ENCODE peak calls at places on chromosomes 2 and 18, in six cellular contexts. B, P, H, O, S and Q are unnamed samples.

GRCh38 chr2:135168119-135168872 is 116.2 kb downstream of the RAB3GAP1 start:
- DNase-seq in O (no peak), B (no peak), P (no peak), S (no peak), H (no peak), Q (no peak)

GRCh38 chr2:98565286-98565860 is 42.9 kb downstream of the COA5 start:
- DNase-seq in B (no peak), O (no peak), H (no peak), P (no peak), S (no peak), Q (no peak)

GRCh38 chr2:217142649-217143266 is 282.9 kb upstream of the TNP1 start:
- DNase-seq in H (no peak), P (peak; percentile 59), B (no peak), O (peak; percentile 15), S (peak; percentile 29), Q (no peak)

GRCh38 chr18:77066689-77067088 is 65.9 kb downstream of the MBP start:
- DNase-seq in P (no peak), B (no peak), H (no peak), O (no peak), S (no peak), Q (no peak)

GRCh38 chr2:206824993-206825392 is 59.6 kb downstream of the FASTKD2 start:
- DNase-seq in P (no peak), S (peak; percentile 88), B (no peak), H (no peak), O (no peak), Q (no peak)

GRCh38 chr2:161020437-161020836 is 139.8 kb upstream of the TANK start:
- DNase-seq in O (no peak), B (no peak), S (no peak), H (no peak), P (no peak), Q (no peak)

GRCh38 chr2:165898381-165898780 is 55.2 kb downstream of the TTC21B start:
- DNase-seq in O (no peak), H (no peak), B (peak; percentile 4), P (no peak), S (peak; percentile 63), Q (no peak)

GRCh38 chr2:1638281-1638860 is 105.9 kb downstream of the PXDN start:
- DNase-seq in S (no peak), P (no peak), O (no peak), B (no peak), H (no peak), Q (no peak)

GRCh38 chr2:5696351-5696740 is 4.2 kb downstream of the SOX11 start:
- DNase-seq in O (peak; percentile 47), P (no peak), H (no peak), S (no peak), B (no peak), Q (no peak)

GRCh38 chr2:85238607-85239006 is 89.2 kb downstream of the TGOLN2 start:
- DNase-seq in H (no peak), B (no peak), O (no peak), P (no peak), S (no peak), Q (no peak)

GRCh38 chr2:239445771-239446524 is 45.1 kb upstream of the HDAC4 start:
- DNase-seq in O (no peak), H (no peak), B (no peak), S (peak; percentile 19), P (no peak), Q (no peak)

GRCh38 chr2:97718942-97719341 is 5.6 kb downstream of the ZAP70 start:
- DNase-seq in B (no peak), S (no peak), P (peak; percentile 51), O (no peak), H (no peak), Q (peak; percentile 72)

GRCh38 chr2:2757764-2758163 is 426.7 kb upstream of the MYT1L start:
- DNase-seq in P (no peak), B (no peak), O (no peak), S (peak; percentile 84), H (no peak), Q (no peak)

GRCh38 chr2:63053889-63054725 is 3.5 kb downstream of the OTX1 start:
- DNase-seq in O (no peak), P (peak; percentile 52), S (no peak), H (no peak), B (no peak), Q (no peak)